ENCODE peak calls at places on chromosomes 11 and 22, in eight cellular contexts. One of them, this sample, is unnamed.

GRCh38 chr22:17260950-17261349 is 41.7 kb upstream of the ADA2 start:
- DNase-seq in OCI-LY7: no peak
- DNase-seq in heart right ventricle: no peak
- DNase-seq in colonic mucosa: no peak
- DNase-seq in K562: no peak
- DNase-seq in HL-60: no peak
- DNase-seq in tibial artery: no peak
- DNase-seq in cardiac fibroblast: no peak
- DNase-seq in this sample: no peak

GRCh38 chr11:119607726-119608125 is 121.3 kb downstream of the NECTIN1 start:
- DNase-seq in cardiac fibroblast: no peak
- DNase-seq in heart right ventricle: no peak
- DNase-seq in tibial artery: no peak
- DNase-seq in OCI-LY7: no peak
- DNase-seq in colonic mucosa: no peak
- DNase-seq in HL-60: no peak
- DNase-seq in K562: no peak
- DNase-seq in this sample: no peak

GRCh38 chr11:104799251-104799650 is 99.0 kb downstream of the CASP12 start:
- DNase-seq in OCI-LY7: no peak
- DNase-seq in K562: no peak
- DNase-seq in tibial artery: no peak
- DNase-seq in heart right ventricle: no peak
- DNase-seq in colonic mucosa: no peak
- DNase-seq in cardiac fibroblast: no peak
- DNase-seq in HL-60: no peak
- DNase-seq in this sample: peak; percentile 22

GRCh38 chr11:44065161-44065571 is 904 bp upstream of the ACCS start:
- DNase-seq in colonic mucosa: no peak
- DNase-seq in cardiac fibroblast: no peak
- DNase-seq in heart right ventricle: no peak
- DNase-seq in tibial artery: no peak
- DNase-seq in OCI-LY7: no peak
- DNase-seq in K562: no peak
- DNase-seq in HL-60: no peak
- DNase-seq in this sample: no peak

GRCh38 chr11:35812850-35813249 is 131.0 kb upstream of the LDLRAD3 start:
- DNase-seq in cardiac fibroblast: no peak
- DNase-seq in OCI-LY7: no peak
- DNase-seq in HL-60: no peak
- DNase-seq in heart right ventricle: peak; percentile 70
- DNase-seq in K562: no peak
- DNase-seq in colonic mucosa: no peak
- DNase-seq in tibial artery: no peak
- DNase-seq in this sample: no peak

GRCh38 chr22:44869196-44869595 is 116.8 kb downstream of the ARHGAP8 start:
- DNase-seq in OCI-LY7: no peak
- DNase-seq in heart right ventricle: no peak
- DNase-seq in cardiac fibroblast: no peak
- DNase-seq in K562: no peak
- DNase-seq in colonic mucosa: no peak
- DNase-seq in tibial artery: no peak
- DNase-seq in HL-60: no peak
- DNase-seq in this sample: no peak

GRCh38 chr11:122743093-122743741 is 87.7 kb downstream of the UBASH3B start:
- DNase-seq in tibial artery: no peak
- DNase-seq in HL-60: no peak
- DNase-seq in K562: no peak
- DNase-seq in heart right ventricle: no peak
- DNase-seq in cardiac fibroblast: no peak
- DNase-seq in OCI-LY7: no peak
- DNase-seq in colonic mucosa: no peak
- DNase-seq in this sample: no peak

GRCh38 chr11:93521086-93521485 is 22.1 kb downstream of the SMCO4 start:
- DNase-seq in colonic mucosa: no peak
- DNase-seq in tibial artery: no peak
- DNase-seq in cardiac fibroblast: no peak
- DNase-seq in OCI-LY7: peak; percentile 49
- DNase-seq in HL-60: no peak
- DNase-seq in K562: no peak
- DNase-seq in heart right ventricle: no peak
- DNase-seq in this sample: no peak

GRCh38 chr11:30481385-30481784 is 104.8 kb downstream of the MPPED2 start:
- DNase-seq in HL-60: no peak
- DNase-seq in heart right ventricle: no peak
- DNase-seq in tibial artery: no peak
- DNase-seq in OCI-LY7: no peak
- DNase-seq in cardiac fibroblast: no peak
- DNase-seq in colonic mucosa: no peak
- DNase-seq in K562: no peak
- DNase-seq in this sample: no peak

GRCh38 chr11:17764446-17765218 is 30.1 kb downstream of the KCNC1 start:
- DNase-seq in OCI-LY7: no peak
- DNase-seq in colonic mucosa: no peak
- DNase-seq in K562: no peak
- DNase-seq in heart right ventricle: no peak
- DNase-seq in HL-60: no peak
- DNase-seq in cardiac fibroblast: no peak
- DNase-seq in tibial artery: no peak
- DNase-seq in this sample: no peak

DNA sequence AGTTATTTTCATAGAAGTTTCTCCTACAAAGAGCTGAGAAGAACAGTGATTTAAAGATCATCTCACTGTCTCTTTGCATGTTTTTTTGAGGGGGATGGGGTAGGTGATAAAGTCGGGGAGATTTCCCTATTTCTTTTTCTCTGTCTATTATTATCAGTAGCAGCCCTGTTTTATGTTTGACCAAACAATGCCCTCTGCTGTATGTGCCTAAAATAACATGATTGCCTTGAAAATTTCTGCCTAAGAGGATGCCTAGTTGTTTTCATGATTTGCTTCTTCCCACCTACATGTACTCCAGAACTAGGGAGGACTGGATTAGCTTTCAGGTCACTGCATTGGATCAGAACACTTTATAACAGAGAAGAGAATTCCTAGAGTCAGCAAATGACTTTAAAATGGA is 1330.2 kb downstream of the LRRC4C start:
- DNase-seq in HL-60: no peak
- DNase-seq in tibial artery: no peak
- DNase-seq in OCI-LY7: no peak
- DNase-seq in heart right ventricle: no peak
- DNase-seq in colonic mucosa: no peak
- DNase-seq in K562: no peak
- DNase-seq in cardiac fibroblast: no peak
- DNase-seq in this sample: peak; percentile 4
- TF ChIP-seq CTCF in HL-60: no peak
- TF ChIP-seq CTCF in tibial artery: no peak
- TF ChIP-seq CTCF in OCI-LY7: peak; percentile 28
- TF ChIP-seq CTCF in heart right ventricle: peak; percentile 14
- TF ChIP-seq CTCF in colonic mucosa: no peak
- TF ChIP-seq CTCF in K562: no peak
- TF ChIP-seq CTCF in cardiac fibroblast: no peak
- TF ChIP-seq CTCF in this sample: peak; percentile 16

DNA sequence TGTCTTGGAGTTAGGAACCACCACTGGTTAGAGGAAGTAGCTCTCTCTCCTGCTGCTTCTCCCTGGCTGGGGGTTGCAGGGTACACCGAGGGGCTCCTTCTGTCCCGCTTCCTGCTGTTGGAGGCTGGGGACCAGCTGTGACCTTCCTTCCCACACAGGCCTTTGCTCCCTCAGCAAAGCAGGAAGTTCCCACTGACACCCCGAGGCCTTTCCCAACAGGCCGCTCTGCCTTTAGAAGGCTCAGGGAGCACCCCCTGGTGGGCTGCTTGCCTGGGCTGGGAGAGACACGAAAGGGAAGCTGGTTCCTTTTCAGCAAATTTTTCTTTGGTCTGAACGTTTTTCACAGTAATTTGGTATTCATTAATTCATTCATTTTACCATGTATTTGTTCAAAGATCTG is 527.9 kb upstream of the B3GAT1 start:
- DNase-seq in HL-60: peak; percentile 7
- DNase-seq in tibial artery: no peak
- DNase-seq in K562: no peak
- DNase-seq in OCI-LY7: no peak
- DNase-seq in colonic mucosa: no peak
- DNase-seq in heart right ventricle: peak; percentile 24
- DNase-seq in cardiac fibroblast: no peak
- DNase-seq in this sample: no peak
- TF ChIP-seq CTCF in HL-60: no peak
- TF ChIP-seq CTCF in tibial artery: no peak
- TF ChIP-seq CTCF in K562: peak; percentile 29
- TF ChIP-seq CTCF in OCI-LY7: peak; percentile 28
- TF ChIP-seq CTCF in colonic mucosa: no peak
- TF ChIP-seq CTCF in heart right ventricle: no peak
- TF ChIP-seq CTCF in cardiac fibroblast: no peak
- TF ChIP-seq CTCF in this sample: no peak

DNA sequence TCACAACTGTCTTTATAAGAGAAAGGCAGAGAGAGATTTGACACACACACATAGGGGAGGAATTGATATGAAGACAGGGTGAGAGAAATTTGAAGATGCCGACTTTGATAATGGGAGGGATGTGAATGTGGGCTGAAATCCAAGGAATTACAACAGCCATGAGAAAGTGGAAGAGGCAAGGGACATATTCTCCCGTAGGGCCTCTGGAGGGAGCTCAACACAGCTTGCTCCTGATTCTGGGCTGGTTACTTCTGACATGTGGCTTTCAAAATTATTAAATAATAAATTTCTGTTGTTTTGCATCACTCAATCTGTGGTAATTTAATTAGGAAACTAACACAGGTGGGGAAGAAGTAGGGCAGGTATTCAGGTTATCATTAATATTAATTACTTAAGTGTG is 282.9 kb downstream of the LUZP2 start:
- DNase-seq in colonic mucosa: no peak
- DNase-seq in heart right ventricle: no peak
- DNase-seq in K562: no peak
- DNase-seq in HL-60: no peak
- DNase-seq in tibial artery: no peak
- DNase-seq in OCI-LY7: no peak
- DNase-seq in cardiac fibroblast: peak; percentile 1
- DNase-seq in this sample: no peak
- TF ChIP-seq CTCF in colonic mucosa: no peak
- TF ChIP-seq CTCF in heart right ventricle: no peak
- TF ChIP-seq CTCF in K562: no peak
- TF ChIP-seq CTCF in HL-60: no peak
- TF ChIP-seq CTCF in tibial artery: no peak
- TF ChIP-seq CTCF in OCI-LY7: no peak
- TF ChIP-seq CTCF in cardiac fibroblast: no peak
- TF ChIP-seq CTCF in this sample: no peak

GRCh38 chr11:126592496-126593410 is 237.3 kb downstream of the ST3GAL4 start:
- DNase-seq in heart right ventricle: no peak
- DNase-seq in colonic mucosa: no peak
- DNase-seq in K562: no peak
- DNase-seq in OCI-LY7: no peak
- DNase-seq in tibial artery: no peak
- DNase-seq in cardiac fibroblast: no peak
- DNase-seq in HL-60: no peak
- DNase-seq in this sample: no peak
- TF ChIP-seq CTCF in heart right ventricle: no peak
- TF ChIP-seq CTCF in colonic mucosa: no peak
- TF ChIP-seq CTCF in K562: no peak
- TF ChIP-seq CTCF in OCI-LY7: no peak
- TF ChIP-seq CTCF in tibial artery: no peak
- TF ChIP-seq CTCF in cardiac fibroblast: no peak
- TF ChIP-seq CTCF in HL-60: no peak
- TF ChIP-seq CTCF in this sample: no peak

GRCh38 chr11:113338730-113339129 is 24.3 kb downstream of the TTC12 start:
- DNase-seq in OCI-LY7: no peak
- DNase-seq in colonic mucosa: no peak
- DNase-seq in cardiac fibroblast: no peak
- DNase-seq in tibial artery: no peak
- DNase-seq in HL-60: no peak
- DNase-seq in heart right ventricle: no peak
- DNase-seq in K562: no peak
- DNase-seq in this sample: no peak
- TF ChIP-seq CTCF in OCI-LY7: no peak
- TF ChIP-seq CTCF in colonic mucosa: no peak
- TF ChIP-seq CTCF in cardiac fibroblast: no peak
- TF ChIP-seq CTCF in tibial artery: no peak
- TF ChIP-seq CTCF in HL-60: no peak
- TF ChIP-seq CTCF in heart right ventricle: no peak
- TF ChIP-seq CTCF in K562: peak; percentile 11
- TF ChIP-seq CTCF in this sample: no peak